ENCODE peak calls at places on chromosomes 7 and 10, in ten cellular contexts. X, H, Z, U, F, W, V, Y, C and N are unnamed samples.

GRCh38 chr7:92634924-92635519 is 44.8 kb upstream of the FAM133B start:
- DNase-seq in X (peak; percentile 63), H (peak; percentile 78), Z (no peak), U (no peak), F (no peak), W (no peak), V (no peak), Y (no peak), C (no peak), N (no peak)

GRCh38 chr7:24978837-24979469 is 1.0 kb downstream of the OSBPL3 start:
- DNase-seq in X (no peak), H (peak; percentile 40), Z (no peak), U (peak; percentile 24), F (no peak), W (no peak), V (no peak), Y (no peak), C (peak; percentile 28), N (peak; percentile 13)

GRCh38 chr7:5360971-5361370 is 62.7 kb downstream of the TNRC18 start:
- DNase-seq in X (no peak), H (no peak), Z (no peak), U (no peak), F (no peak), W (no peak), V (no peak), Y (no peak), C (no peak), N (no peak)

GRCh38 chr7:143040209-143040710 is 11.9 kb upstream of the OR6V1 start:
- DNase-seq in X (no peak), H (no peak), Z (no peak), U (no peak), F (no peak), W (no peak), V (no peak), Y (no peak), C (no peak), N (no peak)

GRCh38 chr10:69787681-69788080 is 14.0 kb upstream of the COL13A1 start:
- DNase-seq in X (no peak), H (no peak), Z (no peak), U (no peak), F (no peak), W (no peak), V (no peak), Y (no peak), C (no peak), N (no peak)

GRCh38 chr7:117085275-117085674 is 132.0 kb downstream of the ST7 start:
- DNase-seq in X (no peak), H (no peak), Z (no peak), U (no peak), F (no peak), W (no peak), V (no peak), Y (no peak), C (no peak), N (no peak)

GRCh38 chr7:46627038-46627315 is 705.9 kb upstream of the IGFBP3 start:
- DNase-seq in X (no peak), H (no peak), Z (no peak), U (no peak), F (no peak), W (no peak), V (no peak), Y (no peak), C (no peak), N (no peak)

GRCh38 chr7:40551685-40552576 is 417.1 kb downstream of the SUGCT start:
- DNase-seq in X (peak; percentile 2), H (peak; percentile 34), Z (no peak), U (no peak), F (no peak), W (no peak), V (no peak), Y (no peak), C (no peak), N (no peak)

GRCh38 chr10:6239213-6239991 is 36.7 kb downstream of the PFKFB3 start:
- DNase-seq in X (peak; percentile 98), H (peak; percentile 54), Z (no peak), U (no peak), F (no peak), W (peak; percentile 98), V (no peak), Y (no peak), C (no peak), N (peak; percentile 21)

GRCh38 chr7:23261843-23262452 is 15.4 kb downstream of the GPNMB start:
- DNase-seq in X (peak; percentile 76), H (peak; percentile 82), Z (peak; percentile 64), U (no peak), F (no peak), W (no peak), V (peak; percentile 43), Y (no peak), C (no peak), N (peak; percentile 68)

GRCh38 chr10:60096761-60097513 is 190.6 kb upstream of the CCDC6 start:
- DNase-seq in X (no peak), H (peak; percentile 63), Z (no peak), U (no peak), F (no peak), W (no peak), V (no peak), Y (no peak), C (no peak), N (no peak)

GRCh38 chr10:60101821-60102220 is 195.5 kb upstream of the CCDC6 start:
- DNase-seq in X (peak; percentile 24), H (no peak), Z (no peak), U (no peak), F (no peak), W (no peak), V (no peak), Y (no peak), C (no peak), N (no peak)

GRCh38 chr10:60099998-60100747 is 193.8 kb upstream of the CCDC6 start:
- DNase-seq in X (peak; percentile 64), H (peak; percentile 38), Z (peak; percentile 13), U (no peak), F (no peak), W (no peak), V (no peak), Y (no peak), C (no peak), N (peak; percentile 37)

GRCh38 chr10:60093317-60093716 is 187.0 kb upstream of the CCDC6 start:
- DNase-seq in X (no peak), H (peak; percentile 23), Z (no peak), U (no peak), F (no peak), W (no peak), V (no peak), Y (no peak), C (no peak), N (no peak)

DNA sequence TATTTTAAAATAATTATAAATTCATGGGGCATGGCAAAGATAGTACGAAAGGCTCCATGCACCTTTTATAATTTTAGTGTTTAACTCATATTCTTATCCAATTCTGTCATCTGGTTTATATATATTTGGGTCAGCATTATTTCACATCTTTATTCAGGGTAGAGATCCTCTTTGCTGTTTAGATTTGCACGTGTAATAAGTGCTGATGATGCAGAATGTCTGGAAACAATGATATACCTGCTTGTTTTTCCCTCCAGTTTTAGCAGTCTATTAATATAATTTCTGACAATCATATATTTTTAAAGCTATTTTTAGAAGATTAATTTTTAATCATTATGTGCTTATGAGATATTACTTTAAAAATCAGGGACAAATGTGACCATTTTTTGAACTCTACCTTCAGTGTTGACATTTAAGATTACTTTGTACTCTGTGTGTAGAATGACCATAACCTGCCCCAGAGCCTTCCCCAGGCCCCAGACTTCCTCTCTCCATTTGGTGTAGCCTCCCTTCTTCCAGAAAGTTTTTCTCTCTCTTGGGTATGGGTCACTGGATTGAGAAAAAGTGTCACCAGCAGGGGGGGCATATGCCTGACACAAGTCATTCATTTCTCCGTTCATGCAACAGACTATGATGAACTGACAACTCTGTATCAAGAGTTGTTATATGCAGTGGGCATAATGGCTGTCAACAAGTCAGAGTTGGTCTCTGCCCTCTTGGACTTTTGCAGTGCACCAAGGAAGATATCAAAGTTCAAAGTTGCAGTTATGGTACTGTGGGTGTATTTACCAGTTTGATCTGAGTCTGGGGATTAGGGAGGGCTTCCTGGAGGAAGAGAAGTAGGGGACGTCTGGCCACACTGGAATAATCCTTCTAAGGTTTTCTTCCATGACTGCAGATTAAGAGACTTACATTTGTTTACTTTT is 192.6 kb upstream of the CCDC6 start:
- DNase-seq in X (peak; percentile 38), H (peak; percentile 41), Z (no peak), U (no peak), F (no peak), W (no peak), V (no peak), Y (no peak), C (no peak), N (peak; percentile 37)
- TF ChIP-seq CTCF in X (peak; percentile 44), H (peak; percentile 36), Z (peak; percentile 23), U (no peak), F (no peak), W (peak; percentile 29), V (peak; percentile 29), Y (no peak), C (peak; percentile 18), N (peak; percentile 74)

GRCh38 chr7:32357535-32358277 is 132.5 kb downstream of the LSM5 start:
- DNase-seq in X (peak; percentile 22), H (peak; percentile 28), Z (no peak), U (no peak), F (no peak), W (no peak), V (no peak), Y (no peak), C (no peak), N (peak; percentile 13)
- TF ChIP-seq CTCF in X (peak; percentile 41), H (peak; percentile 18), Z (no peak), U (no peak), F (no peak), W (peak; percentile 32), V (no peak), Y (no peak), C (peak; percentile 55), N (no peak)

DNA sequence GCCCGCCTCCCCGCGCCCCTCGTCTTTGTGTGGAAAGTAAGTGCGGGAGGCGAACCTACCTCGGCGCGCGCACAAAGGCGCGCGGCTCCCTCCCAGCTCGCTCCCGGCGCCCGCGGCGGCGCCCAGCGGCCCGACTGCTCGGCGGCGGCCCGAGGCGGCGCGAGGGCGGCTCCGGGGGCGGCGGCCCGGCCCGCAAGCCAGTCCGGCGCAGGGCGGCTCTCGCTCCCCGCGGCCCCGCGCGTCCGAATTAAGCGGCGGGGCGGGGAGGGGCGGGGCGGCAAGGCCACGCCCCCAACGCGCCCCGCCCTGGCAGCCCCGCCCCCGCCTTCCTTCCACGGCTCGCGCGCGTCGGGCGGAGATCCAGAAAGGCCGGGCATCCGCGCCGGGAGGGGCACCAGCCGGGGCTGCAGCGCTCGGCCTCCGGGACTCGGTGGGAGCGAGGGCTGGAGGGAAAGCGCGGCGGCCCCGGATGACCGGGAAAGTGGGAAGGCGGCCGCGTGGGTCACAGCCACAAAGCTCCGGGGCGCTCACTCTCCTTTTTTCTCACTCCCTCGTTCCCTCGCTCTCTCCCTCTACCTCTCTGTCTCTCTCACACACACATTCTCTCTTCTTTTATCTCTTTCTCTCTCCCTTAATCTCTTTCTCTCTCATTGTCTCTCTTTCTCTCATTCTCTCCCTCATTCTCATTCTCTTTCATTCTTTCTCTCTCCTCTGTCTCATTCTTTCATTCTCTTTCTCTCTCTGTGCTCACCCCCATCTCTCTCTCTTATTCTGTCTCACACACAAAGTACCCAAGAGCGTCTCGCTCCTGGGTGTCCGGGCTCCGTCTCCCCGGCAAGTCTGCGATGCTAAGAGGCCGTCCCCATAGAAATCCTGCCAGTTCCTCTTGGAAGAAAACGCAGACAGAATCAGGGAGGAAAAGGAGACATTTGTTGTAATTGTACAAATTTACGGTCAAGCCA is 170.2 kb downstream of the FAM107B start:
- DNase-seq in X (peak; percentile 69), H (peak; percentile 88), Z (peak; percentile 89), U (peak; percentile 72), F (peak; percentile 72), W (no peak), V (peak; percentile 79), Y (peak; percentile 82), C (peak; percentile 74), N (peak; percentile 85)
- TF ChIP-seq CTCF in X (no peak), H (no peak), Z (peak; percentile 16), U (no peak), F (no peak), W (no peak), V (no peak), Y (no peak), C (no peak), N (no peak)

GRCh38 chr7:31648288-31648687 is 38.7 kb upstream of the PPP1R17 start:
- DNase-seq in X (peak; percentile 3), H (no peak), Z (no peak), U (no peak), F (no peak), W (no peak), V (no peak), Y (no peak), C (no peak), N (no peak)
- TF ChIP-seq CTCF in X (peak; percentile 40), H (no peak), Z (no peak), U (no peak), F (no peak), W (no peak), V (no peak), Y (peak; percentile 9), C (peak; percentile 64), N (no peak)